ENCODE peak calls at places on chromosomes 13 and 19, in four cellular contexts. Z is HepG2, K is GM12878, N is H1. Q is an unnamed sample.

GRCh38 chr13:62320129-62320724 is 904.6 kb upstream of the PCDH20 start:
- DNase-seq in Z (peak; percentile 22), K (peak; percentile 36), N (no peak), Q (no peak)

GRCh38 chr19:51181913-51182419 is 39.9 kb downstream of the SIGLEC7 start:
- DNase-seq in Z (no peak), K (no peak), N (no peak), Q (peak; percentile 44)

GRCh38 chr19:32498641-32499200 is 82.3 kb upstream of the PDCD5 start:
- DNase-seq in Z (no peak), K (no peak), N (no peak), Q (no peak)

GRCh38 chr19:2282062-2282861 is at the start of gene PEAK3:
- DNase-seq in Z (no peak), K (no peak), N (peak; percentile 79), Q (no peak)

GRCh38 chr13:42807866-42808265 is 26.5 kb downstream of the FAM216B start:
- DNase-seq in Z (peak; percentile 1), K (no peak), N (no peak), Q (no peak)

GRCh38 chr13:91381371-91381770 is 17.1 kb upstream of the GPC5 start:
- DNase-seq in Z (no peak), K (no peak), N (no peak), Q (no peak)

GRCh38 chr13:51585234-51585672 is 991 bp downstream of the WDFY2 start:
- DNase-seq in Z (no peak), K (no peak), N (no peak), Q (no peak)

GRCh38 chr13:77042566-77043177 is 15.7 kb upstream of the FBXL3 start:
- DNase-seq in Z (no peak), K (no peak), N (no peak), Q (no peak)

GRCh38 chr19:22332924-22333323 is 46.7 kb downstream of the ZNF729 start:
- DNase-seq in Z (no peak), K (no peak), N (no peak), Q (no peak)

GRCh38 chr13:42392706-42393572 is 121.0 kb downstream of the AKAP11 start:
- DNase-seq in Z (no peak), K (no peak), N (no peak), Q (no peak)

GRCh38 chr19:480016-480855 is 16.1 kb upstream of the MADCAM1 start:
- DNase-seq in Z (peak; percentile 63), K (no peak), N (peak; percentile 86), Q (no peak)

DNA sequence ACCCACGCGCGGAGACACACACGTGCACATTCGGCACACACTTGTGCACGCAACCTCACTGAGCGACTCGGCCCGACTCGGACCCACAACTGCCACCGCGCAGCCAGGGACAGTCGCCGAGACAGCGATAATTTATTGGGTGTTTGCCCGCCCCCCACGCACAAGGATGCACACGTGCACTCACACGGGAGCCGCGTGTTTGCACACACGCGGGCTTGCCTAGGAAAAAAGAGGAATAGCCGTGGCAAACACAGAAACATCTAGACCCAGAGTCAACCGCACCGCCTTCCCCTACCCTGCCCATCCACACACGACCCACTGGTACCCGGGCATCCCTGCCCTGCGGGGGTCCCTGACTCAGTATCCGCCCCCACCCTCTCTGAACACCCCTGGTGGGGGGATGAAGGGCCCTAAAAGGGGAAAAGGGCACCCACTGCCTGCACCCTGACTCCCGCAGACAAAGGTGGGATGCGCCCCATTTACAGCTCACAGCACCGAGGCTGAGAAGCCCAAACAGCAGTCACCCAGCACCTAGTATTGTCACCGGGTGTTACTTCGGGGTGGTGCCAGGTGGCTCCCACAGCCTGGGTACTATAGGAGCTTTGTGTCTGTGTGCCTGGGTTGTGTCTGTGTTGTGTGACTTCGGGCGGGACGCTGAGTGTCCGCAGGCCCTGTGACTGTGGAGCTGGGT is 1.0 kb upstream of the SSBP4 start:
- DNase-seq in Z (no peak), K (no peak), N (no peak), Q (no peak)
- TF ChIP-seq YY1 in Z (no peak), K (no peak), N (no peak), Q (no peak)

DNA sequence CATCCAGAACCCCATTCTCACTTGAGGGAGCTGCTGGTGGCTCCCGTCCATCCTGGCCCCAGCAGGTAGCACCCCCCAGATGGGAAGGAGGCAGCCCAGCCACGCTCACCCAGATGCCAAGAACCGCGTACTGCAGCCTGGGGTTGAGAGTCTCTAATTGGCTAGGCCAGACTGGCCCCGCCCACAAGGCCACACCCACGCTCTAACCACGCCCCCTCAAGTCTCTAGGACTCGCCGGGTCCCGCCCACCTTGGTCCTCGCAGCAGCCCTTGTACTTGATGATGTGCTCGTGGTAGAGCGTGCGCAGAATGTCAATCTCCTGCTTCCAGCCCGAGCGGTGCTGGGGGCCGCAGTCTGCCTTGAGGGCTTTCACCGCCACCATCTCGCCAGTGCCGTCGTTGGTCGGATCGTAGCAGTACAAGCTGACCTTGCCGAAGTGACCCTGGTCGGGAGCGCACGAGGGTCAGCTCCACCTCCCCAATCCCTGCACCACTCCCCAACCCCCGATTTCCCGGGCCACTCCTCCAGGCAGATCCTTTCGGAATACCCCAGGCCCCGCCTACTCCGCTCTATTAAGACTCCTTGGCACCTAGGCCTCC is 14.5 kb upstream of the ICAM3 start:
- DNase-seq in Z (no peak), K (no peak), N (peak; percentile 99), Q (peak; percentile 89)
- TF ChIP-seq SUZ12 in Z (no peak), K (no peak), N (no peak), Q (no peak)

GRCh38 chr13:101262306-101262705 is 154.0 kb downstream of the NALCN start:
- DNase-seq in Z (no peak), K (no peak), N (no peak), Q (no peak)

GRCh38 chr13:101264931-101265330 is 151.4 kb downstream of the NALCN start:
- DNase-seq in Z (no peak), K (no peak), N (no peak), Q (no peak)

GRCh38 chr13:101271681-101272245 is 144.5 kb downstream of the NALCN start:
- DNase-seq in Z (no peak), K (no peak), N (no peak), Q (no peak)

GRCh38 chr13:101267656-101268055 is 148.7 kb downstream of the NALCN start:
- DNase-seq in Z (no peak), K (no peak), N (no peak), Q (no peak)

DNA sequence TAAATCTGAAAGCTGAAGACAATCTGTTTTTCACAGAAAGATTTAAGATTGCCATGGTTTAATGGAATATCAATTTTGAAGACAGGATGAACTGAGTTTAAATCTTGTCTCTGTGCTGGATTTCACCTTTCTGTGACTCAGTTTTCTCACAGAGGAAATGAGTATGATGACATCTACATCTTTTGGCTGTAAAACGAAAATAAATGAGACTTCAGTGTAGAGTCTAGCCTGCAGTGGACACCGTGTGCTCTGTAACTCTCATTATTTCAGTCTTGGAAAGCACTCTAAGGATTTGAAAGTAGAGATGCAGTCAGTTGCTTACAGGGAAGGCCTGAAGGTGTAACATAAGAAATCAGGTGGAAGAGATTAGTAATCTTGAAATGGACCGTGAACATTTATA is 150.4 kb downstream of the NALCN start:
- DNase-seq in Z (no peak), K (no peak), N (no peak), Q (no peak)
- H3K9ac ChIP-seq in Z (no peak overlapping the region), K (no peak overlapping the region), N (no peak overlapping the region), Q (no peak overlapping the region)

GRCh38 chr13:104140557-104140956 is 1074.3 kb upstream of the SLC10A2 start:
- DNase-seq in Z (no peak), K (no peak), N (no peak), Q (no peak)

DNA sequence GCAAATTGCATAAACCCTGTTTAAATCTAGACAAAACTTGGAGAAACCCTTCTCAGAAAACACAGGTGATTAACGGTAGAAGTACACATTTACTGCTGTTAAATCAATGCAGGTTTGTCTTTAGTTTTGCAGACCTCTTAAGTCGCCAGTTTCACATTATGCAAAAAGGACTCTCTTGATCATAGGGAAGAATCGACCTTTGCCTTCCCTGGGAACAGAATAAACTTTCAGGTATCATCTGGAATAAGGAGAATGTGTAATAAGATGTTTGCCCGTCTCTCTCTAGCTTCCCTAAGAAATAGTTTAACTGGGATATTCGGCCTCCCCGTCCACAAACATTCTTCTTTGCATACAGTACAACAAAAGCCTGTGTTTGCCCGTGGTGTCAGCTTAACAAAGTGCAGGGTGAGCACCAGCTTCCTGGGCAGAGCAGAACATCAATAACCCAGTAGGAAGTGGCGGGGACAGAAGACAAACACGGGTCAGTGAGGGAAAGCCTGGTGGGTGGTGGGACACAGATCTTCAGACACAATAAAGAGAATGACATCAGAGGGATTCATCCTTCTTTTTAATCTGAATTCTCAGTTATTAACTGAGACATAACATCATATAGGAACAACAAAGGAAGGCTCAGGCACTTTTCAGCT is 1077.7 kb upstream of the SLC10A2 start:
- DNase-seq in Z (no peak), K (no peak), N (peak; percentile 45), Q (peak; percentile 3)
- TF ChIP-seq YY1 in Z (no peak), K (no peak), N (no peak), Q (no peak)

GRCh38 chr13:109209526-109209925 is 576.9 kb downstream of the IRS2 start:
- DNase-seq in Z (no peak), K (no peak), N (no peak), Q (no peak)
- TF ChIP-seq SUZ12 in Z (no peak), K (no peak), N (no peak), Q (no peak)

DNA sequence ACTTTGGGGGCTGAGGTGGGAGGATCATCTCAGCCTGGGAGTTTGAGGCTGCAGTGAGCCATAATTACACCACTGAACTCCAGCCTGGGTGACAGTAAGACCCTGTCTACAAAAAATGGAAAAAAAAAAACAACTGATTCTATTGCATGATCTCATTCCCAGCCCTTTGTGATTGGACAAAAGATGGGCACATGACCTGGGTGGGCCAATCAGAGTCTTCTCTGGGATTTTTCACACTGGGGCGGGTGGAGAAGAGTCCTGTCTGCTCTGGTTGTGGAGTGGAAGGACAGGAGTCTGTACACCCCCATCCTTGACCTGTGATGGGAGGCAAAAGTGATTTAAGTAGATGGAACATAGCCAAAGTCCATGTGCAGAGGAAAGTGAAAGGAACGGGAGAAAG is 170.5 kb downstream of the UQCRFS1 start:
- DNase-seq in Z (no peak), K (no peak), N (no peak), Q (no peak)
- H3K9ac ChIP-seq in Z (no peak overlapping the region), K (no peak overlapping the region), N (no peak overlapping the region), Q (no peak overlapping the region)

DNA sequence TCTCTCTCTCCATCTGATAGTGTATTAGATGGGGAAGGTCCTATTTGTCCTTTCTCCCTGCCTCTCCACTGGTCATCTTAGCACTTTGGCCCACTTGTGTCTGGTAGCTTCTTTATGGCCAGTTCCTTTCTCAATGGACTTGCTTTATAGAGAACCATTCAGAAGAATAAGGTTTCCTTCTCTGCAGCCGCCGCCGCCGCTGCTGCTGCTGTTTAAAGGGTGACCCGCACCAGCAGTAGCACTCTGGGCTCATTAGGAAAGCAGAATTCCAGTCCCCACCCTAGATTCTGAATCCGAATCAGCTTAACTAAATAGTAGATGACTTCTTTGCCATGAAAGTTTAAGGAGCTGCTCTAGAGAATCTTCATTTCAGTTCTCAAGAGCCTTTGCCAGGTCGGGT is 490.2 kb downstream of the FOXO1 start:
- DNase-seq in Z (no peak), K (no peak), N (no peak), Q (no peak)
- TF ChIP-seq YY1 in Z (no peak), K (no peak), N (no peak), Q (no peak)

Q was measured in NT2/D1.